ENCODE peak calls at places on chromosomes 11 and 22, in four cellular contexts. One of them, this sample, is unnamed.

GRCh38 chr22:22098457-22099193 is 116.0 kb upstream of the TOP3B start:
- DNase-seq in dorsolateral prefrontal cortex: no peak
- DNase-seq in upper lobe of right lung: no peak
- DNase-seq in mesendoderm: no peak
- DNase-seq in this sample: no peak

GRCh38 chr11:116879789-116880402 is 42.5 kb upstream of the APOA1 start:
- DNase-seq in dorsolateral prefrontal cortex: no peak
- DNase-seq in upper lobe of right lung: no peak
- DNase-seq in mesendoderm: peak; percentile 78
- DNase-seq in this sample: no peak

GRCh38 chr11:128367573-128367972 is 219.8 kb downstream of the ETS1 start:
- DNase-seq in dorsolateral prefrontal cortex: no peak
- DNase-seq in upper lobe of right lung: no peak
- DNase-seq in mesendoderm: no peak
- DNase-seq in this sample: no peak

GRCh38 chr11:1570531-1570895 is 1.6 kb downstream of the DUSP8 start:
- DNase-seq in dorsolateral prefrontal cortex: no peak
- DNase-seq in upper lobe of right lung: no peak
- DNase-seq in mesendoderm: no peak
- DNase-seq in this sample: no peak

GRCh38 chr11:118694771-118695170 is 15.3 kb upstream of the TREH start:
- DNase-seq in dorsolateral prefrontal cortex: no peak
- DNase-seq in upper lobe of right lung: no peak
- DNase-seq in mesendoderm: no peak
- DNase-seq in this sample: no peak

GRCh38 chr11:118813551-118813950 is 22.6 kb upstream of the DDX6 start:
- DNase-seq in dorsolateral prefrontal cortex: no peak
- DNase-seq in upper lobe of right lung: no peak
- DNase-seq in mesendoderm: no peak
- DNase-seq in this sample: no peak

GRCh38 chr11:71158936-71159335 is 93.4 kb downstream of the SHANK2 start:
- DNase-seq in dorsolateral prefrontal cortex: no peak
- DNase-seq in upper lobe of right lung: no peak
- DNase-seq in mesendoderm: no peak
- DNase-seq in this sample: peak; percentile 29

GRCh38 chr11:123740787-123741158 is 687 bp downstream of the ZNF202 start:
- DNase-seq in dorsolateral prefrontal cortex: no peak
- DNase-seq in upper lobe of right lung: no peak
- DNase-seq in mesendoderm: peak; percentile 10
- DNase-seq in this sample: no peak

GRCh38 chr22:49232319-49233067 is 595.2 kb downstream of the BRD1 start:
- DNase-seq in dorsolateral prefrontal cortex: no peak
- DNase-seq in upper lobe of right lung: no peak
- DNase-seq in mesendoderm: no peak
- DNase-seq in this sample: peak; percentile 64

GRCh38 chr11:73372371-73372993 is 3.7 kb upstream of the RELT start:
- DNase-seq in dorsolateral prefrontal cortex: no peak
- DNase-seq in upper lobe of right lung: no peak
- DNase-seq in mesendoderm: peak; percentile 66
- DNase-seq in this sample: no peak

GRCh38 chr11:65498977-65499712 is at the start of gene MALAT1:
- DNase-seq in dorsolateral prefrontal cortex: peak; percentile 94
- DNase-seq in upper lobe of right lung: peak; percentile 93
- DNase-seq in mesendoderm: peak; percentile 96
- DNase-seq in this sample: peak; percentile 95

GRCh38 chr22:26587991-26588613 is 1.8 kb downstream of the TPST2 start:
- DNase-seq in dorsolateral prefrontal cortex: no peak
- DNase-seq in upper lobe of right lung: no peak
- DNase-seq in mesendoderm: no peak
- DNase-seq in this sample: no peak

GRCh38 chr22:20979940-20980453 is 2.1 kb upstream of the LZTR1 start:
- DNase-seq in dorsolateral prefrontal cortex: no peak
- DNase-seq in upper lobe of right lung: no peak
- DNase-seq in mesendoderm: no peak
- DNase-seq in this sample: no peak
- H3K27ac ChIP-seq in dorsolateral prefrontal cortex: no peak overlapping the region
- H3K27ac ChIP-seq in upper lobe of right lung: no peak overlapping the region
- H3K27ac ChIP-seq in mesendoderm: no peak overlapping the region
- H3K27ac ChIP-seq in this sample: no peak overlapping the region

DNA sequence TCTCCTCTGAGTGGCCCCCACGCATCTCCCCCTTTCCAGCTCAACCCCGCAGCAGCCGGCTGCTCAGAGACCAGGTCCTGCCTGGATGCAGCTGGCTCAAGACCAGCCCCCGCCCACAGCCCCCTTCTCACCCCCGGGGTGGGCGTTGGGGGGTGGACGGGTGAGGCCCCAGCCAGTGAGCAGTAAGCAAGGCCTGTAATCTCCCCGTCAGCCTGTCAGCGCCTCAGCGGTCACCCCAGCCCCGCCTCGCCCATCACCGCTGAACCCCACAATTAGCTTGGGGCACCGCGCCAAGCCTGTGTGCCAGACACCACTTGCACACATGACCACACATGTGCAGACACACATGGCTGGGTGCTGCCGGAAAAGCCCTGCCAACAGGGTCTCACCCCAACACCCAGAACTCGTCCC is 5.9 kb downstream of the PLXNB2 start:
- DNase-seq in dorsolateral prefrontal cortex: no peak
- DNase-seq in upper lobe of right lung: no peak
- DNase-seq in mesendoderm: no peak
- DNase-seq in this sample: no peak
- H3K4me3 ChIP-seq in dorsolateral prefrontal cortex: peak overlapping the region; percentile 61
- H3K4me3 ChIP-seq in upper lobe of right lung: peak overlapping the region; percentile 21
- H3K4me3 ChIP-seq in mesendoderm: no peak overlapping the region
- H3K4me3 ChIP-seq in this sample: peak overlapping the region; percentile 96

DNA sequence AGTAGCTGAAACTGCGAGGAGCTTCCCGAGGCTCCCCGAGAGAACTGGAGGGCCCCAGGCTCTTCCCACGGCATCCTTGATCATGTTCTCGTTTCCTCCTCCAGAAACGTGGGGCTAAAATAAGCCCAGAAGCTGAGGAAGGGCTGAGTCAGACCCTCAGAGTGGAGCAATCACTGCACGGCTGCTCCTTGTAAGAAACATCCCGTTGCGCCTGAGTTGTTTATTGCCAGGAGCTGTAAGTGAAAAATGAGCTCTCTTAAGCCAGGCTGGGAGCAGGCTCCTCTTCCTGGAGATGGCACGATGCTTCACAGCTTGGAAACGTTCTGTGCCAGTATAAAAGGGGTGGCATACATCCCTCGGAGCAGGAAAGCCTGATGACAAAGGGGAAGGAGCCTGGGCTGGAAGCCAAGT is 47.3 kb upstream of the SYN3 start:
- DNase-seq in dorsolateral prefrontal cortex: peak; percentile 50
- DNase-seq in upper lobe of right lung: no peak
- DNase-seq in mesendoderm: no peak
- DNase-seq in this sample: no peak
- H3K27ac ChIP-seq in dorsolateral prefrontal cortex: no peak overlapping the region
- H3K27ac ChIP-seq in upper lobe of right lung: no peak overlapping the region
- H3K27ac ChIP-seq in mesendoderm: no peak overlapping the region
- H3K27ac ChIP-seq in this sample: no peak overlapping the region

GRCh38 chr22:20937031-20937793 is 20.0 kb downstream of the CRKL start:
- DNase-seq in dorsolateral prefrontal cortex: no peak
- DNase-seq in upper lobe of right lung: peak; percentile 63
- DNase-seq in mesendoderm: no peak
- DNase-seq in this sample: no peak

GRCh38 chr22:20937794-20938148 is 20.6 kb downstream of the CRKL start:
- DNase-seq in dorsolateral prefrontal cortex: no peak
- DNase-seq in upper lobe of right lung: no peak
- DNase-seq in mesendoderm: no peak
- DNase-seq in this sample: no peak

GRCh38 chr22:20940904-20941385 is 23.7 kb downstream of the CRKL start:
- DNase-seq in dorsolateral prefrontal cortex: no peak
- DNase-seq in upper lobe of right lung: peak; percentile 16
- DNase-seq in mesendoderm: no peak
- DNase-seq in this sample: no peak

GRCh38 chr22:20940178-20940790 is 23.1 kb downstream of the CRKL start:
- DNase-seq in dorsolateral prefrontal cortex: no peak
- DNase-seq in upper lobe of right lung: no peak
- DNase-seq in mesendoderm: no peak
- DNase-seq in this sample: no peak

GRCh38 chr22:20938272-20938671 is 21.1 kb downstream of the CRKL start:
- DNase-seq in dorsolateral prefrontal cortex: no peak
- DNase-seq in upper lobe of right lung: peak; percentile 3
- DNase-seq in mesendoderm: no peak
- DNase-seq in this sample: no peak
- H3K4me3 ChIP-seq in dorsolateral prefrontal cortex: no peak overlapping the region
- H3K4me3 ChIP-seq in upper lobe of right lung: no peak overlapping the region
- H3K4me3 ChIP-seq in mesendoderm: no peak overlapping the region
- H3K4me3 ChIP-seq in this sample: no peak overlapping the region

DNA sequence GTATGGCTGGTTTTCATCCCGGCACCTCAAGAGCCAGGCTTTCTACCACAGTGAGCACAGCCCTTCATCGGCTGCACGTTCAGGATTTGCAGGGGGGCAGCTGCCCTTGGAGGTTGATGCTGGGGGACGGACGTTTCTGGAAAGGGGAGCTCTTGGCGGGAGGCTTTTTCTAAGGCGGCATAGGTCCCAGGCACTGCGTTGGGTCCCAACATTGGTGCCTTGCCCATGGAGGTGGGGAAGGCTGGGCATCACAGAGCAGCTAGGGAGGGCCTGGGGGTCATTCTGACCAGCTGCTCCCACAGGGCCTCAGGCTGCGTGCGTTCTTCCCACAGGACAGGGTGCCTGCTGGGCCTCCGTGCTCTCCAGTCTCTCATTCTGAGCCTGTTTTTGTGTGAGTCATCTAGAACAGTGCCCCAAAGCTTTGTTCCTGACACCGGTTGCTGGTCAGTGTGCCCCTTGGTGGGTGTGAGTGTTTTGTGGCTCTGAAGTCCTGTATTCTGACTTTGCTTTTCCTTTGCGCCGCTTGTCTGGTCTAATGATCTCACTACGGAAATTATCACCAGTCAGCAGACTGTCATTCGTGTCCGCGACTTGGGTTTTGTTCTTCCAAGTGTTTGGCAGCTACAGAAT is 275.9 kb downstream of the TBC1D22A start:
- DNase-seq in dorsolateral prefrontal cortex: no peak
- DNase-seq in upper lobe of right lung: peak; percentile 48
- DNase-seq in mesendoderm: no peak
- DNase-seq in this sample: no peak
- H3K27ac ChIP-seq in dorsolateral prefrontal cortex: no peak overlapping the region
- H3K27ac ChIP-seq in upper lobe of right lung: no peak overlapping the region
- H3K27ac ChIP-seq in mesendoderm: no peak overlapping the region
- H3K27ac ChIP-seq in this sample: no peak overlapping the region

GRCh38 chr11:19342036-19342435 is 101.3 kb upstream of the E2F8 start:
- DNase-seq in dorsolateral prefrontal cortex: no peak
- DNase-seq in upper lobe of right lung: no peak
- DNase-seq in mesendoderm: no peak
- DNase-seq in this sample: no peak

GRCh38 chr11:19345848-19346681 is 105.3 kb upstream of the E2F8 start:
- DNase-seq in dorsolateral prefrontal cortex: peak; percentile 4
- DNase-seq in upper lobe of right lung: no peak
- DNase-seq in mesendoderm: peak; percentile 31
- DNase-seq in this sample: no peak

GRCh38 chr11:19347911-19348310 is 107.2 kb upstream of the E2F8 start:
- DNase-seq in dorsolateral prefrontal cortex: no peak
- DNase-seq in upper lobe of right lung: no peak
- DNase-seq in mesendoderm: peak; percentile 29
- DNase-seq in this sample: no peak

GRCh38 chr11:19345519-19345847 is 104.7 kb upstream of the E2F8 start:
- DNase-seq in dorsolateral prefrontal cortex: peak; percentile 8
- DNase-seq in upper lobe of right lung: no peak
- DNase-seq in mesendoderm: peak; percentile 31
- DNase-seq in this sample: no peak

DNA sequence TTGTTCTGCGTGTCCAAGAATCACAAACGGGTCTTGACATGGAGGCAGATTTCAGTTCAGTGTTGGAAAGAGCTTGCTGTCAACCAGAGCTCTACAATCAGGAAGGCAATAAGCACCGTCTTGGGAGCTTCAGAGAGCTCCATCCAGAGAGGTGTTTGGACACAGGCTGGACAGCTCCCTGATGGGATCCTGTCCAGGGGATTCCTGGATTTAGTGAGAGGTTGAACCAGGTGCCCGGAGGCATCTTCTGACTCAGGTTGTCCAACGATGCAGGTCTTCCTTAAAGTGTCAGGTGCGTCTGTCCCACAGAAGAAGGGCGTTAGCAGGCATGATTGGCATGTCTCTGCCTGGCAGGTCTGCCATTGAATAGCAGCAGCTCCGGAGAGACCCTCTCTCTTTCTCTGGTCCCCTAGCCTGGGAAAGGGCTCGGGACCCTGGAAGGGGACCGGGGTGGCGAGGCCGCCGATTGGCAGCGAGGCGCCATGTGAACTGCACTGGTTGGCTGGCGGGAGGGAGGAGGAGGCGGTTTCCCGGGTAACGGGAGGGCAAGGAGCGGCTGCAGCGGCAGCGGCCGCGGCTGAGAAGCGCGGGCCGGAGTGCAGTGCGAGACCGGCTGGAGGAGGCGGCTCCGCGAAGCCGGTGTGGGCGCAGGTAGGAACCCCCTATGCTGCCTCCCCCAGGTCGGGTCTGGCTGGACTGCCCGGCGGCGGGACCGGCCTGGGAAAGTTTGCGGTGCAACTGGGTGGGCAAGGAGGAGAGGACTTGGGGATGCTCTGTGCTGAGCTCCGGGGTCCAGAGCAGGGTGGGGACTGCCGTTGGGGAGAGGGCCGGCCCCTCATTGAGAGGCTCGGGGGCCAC is 104.1 kb upstream of the E2F8 start:
- DNase-seq in dorsolateral prefrontal cortex: peak; percentile 49
- DNase-seq in upper lobe of right lung: peak; percentile 68
- DNase-seq in mesendoderm: peak; percentile 71
- DNase-seq in this sample: no peak
- H3K4me3 ChIP-seq in dorsolateral prefrontal cortex: peak overlapping the region; percentile 79
- H3K4me3 ChIP-seq in upper lobe of right lung: peak overlapping the region; percentile 54
- H3K4me3 ChIP-seq in mesendoderm: no peak overlapping the region
- H3K4me3 ChIP-seq in this sample: peak overlapping the region; percentile 74

DNA sequence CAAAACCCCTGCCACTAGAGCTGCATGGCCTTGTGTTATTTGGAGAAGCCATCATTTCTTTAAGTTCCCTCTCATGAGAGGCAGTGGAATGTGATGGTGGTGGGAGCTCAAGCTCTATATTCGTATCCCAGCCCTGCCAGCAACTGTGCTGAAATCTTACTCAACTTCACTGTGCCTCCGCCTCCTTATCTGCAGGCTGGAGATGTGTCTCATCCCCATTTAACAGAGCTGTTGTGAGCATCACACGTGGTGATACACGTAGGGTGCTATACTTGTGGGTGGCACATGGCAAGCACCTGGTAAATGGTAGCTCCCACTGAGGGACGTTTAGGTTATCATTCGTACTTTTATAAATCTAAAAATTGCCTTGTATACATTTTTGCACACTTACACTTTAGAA is 23.1 kb downstream of the TNRC6B start:
- DNase-seq in dorsolateral prefrontal cortex: no peak
- DNase-seq in upper lobe of right lung: no peak
- DNase-seq in mesendoderm: no peak
- DNase-seq in this sample: peak; percentile 41
- H3K27ac ChIP-seq in dorsolateral prefrontal cortex: no peak overlapping the region
- H3K27ac ChIP-seq in upper lobe of right lung: no peak overlapping the region
- H3K27ac ChIP-seq in mesendoderm: no peak overlapping the region
- H3K27ac ChIP-seq in this sample: no peak overlapping the region